ENCODE peak calls at places on chromosomes 13 and 19, in ten cellular contexts. One of them, this sample, is unnamed.

GRCh38 chr13:44148159-44148929 is 225.3 kb upstream of the SERP2 start:
- DNase-seq in gastrocnemius medialis: no peak
- DNase-seq in body of pancreas: no peak
- DNase-seq in neural progenitor cell: peak; percentile 22
- DNase-seq in tibial nerve: no peak
- DNase-seq in SK-N-SH: no peak
- DNase-seq in GM23338: no peak
- DNase-seq in thoracic aorta: no peak
- DNase-seq in sigmoid colon: no peak
- DNase-seq in effector memory CD4-positive, alpha-beta T cell: no peak
- DNase-seq in this sample: no peak

GRCh38 chr19:1864480-1865171 is 1.2 kb upstream of the KLF16 start:
- DNase-seq in gastrocnemius medialis: peak; percentile 53
- DNase-seq in body of pancreas: peak; percentile 69
- DNase-seq in neural progenitor cell: peak; percentile 91
- DNase-seq in tibial nerve: no peak
- DNase-seq in SK-N-SH: peak; percentile 90
- DNase-seq in GM23338: peak; percentile 90
- DNase-seq in thoracic aorta: no peak
- DNase-seq in sigmoid colon: peak; percentile 84
- DNase-seq in effector memory CD4-positive, alpha-beta T cell: peak; percentile 40
- DNase-seq in this sample: peak; percentile 82

GRCh38 chr13:107883561-107884175 is 331.7 kb downstream of the LIG4 start:
- DNase-seq in gastrocnemius medialis: no peak
- DNase-seq in body of pancreas: no peak
- DNase-seq in neural progenitor cell: no peak
- DNase-seq in tibial nerve: no peak
- DNase-seq in SK-N-SH: no peak
- DNase-seq in GM23338: no peak
- DNase-seq in thoracic aorta: no peak
- DNase-seq in sigmoid colon: no peak
- DNase-seq in effector memory CD4-positive, alpha-beta T cell: no peak
- DNase-seq in this sample: no peak

GRCh38 chr19:21751379-21751778 is 16.0 kb downstream of the ZNF100 start:
- DNase-seq in gastrocnemius medialis: no peak
- DNase-seq in body of pancreas: no peak
- DNase-seq in neural progenitor cell: no peak
- DNase-seq in tibial nerve: no peak
- DNase-seq in SK-N-SH: no peak
- DNase-seq in GM23338: no peak
- DNase-seq in thoracic aorta: no peak
- DNase-seq in sigmoid colon: no peak
- DNase-seq in effector memory CD4-positive, alpha-beta T cell: no peak
- DNase-seq in this sample: no peak

GRCh38 chr13:114167445-114167844 is 11.6 kb upstream of the CFAP97D2 start:
- DNase-seq in gastrocnemius medialis: no peak
- DNase-seq in body of pancreas: no peak
- DNase-seq in neural progenitor cell: no peak
- DNase-seq in tibial nerve: no peak
- DNase-seq in SK-N-SH: no peak
- DNase-seq in GM23338: no peak
- DNase-seq in thoracic aorta: no peak
- DNase-seq in sigmoid colon: no peak
- DNase-seq in effector memory CD4-positive, alpha-beta T cell: no peak
- DNase-seq in this sample: no peak

GRCh38 chr13:101181076-101181685 is 235.1 kb downstream of the NALCN start:
- DNase-seq in gastrocnemius medialis: no peak
- DNase-seq in body of pancreas: no peak
- DNase-seq in neural progenitor cell: no peak
- DNase-seq in tibial nerve: no peak
- DNase-seq in SK-N-SH: no peak
- DNase-seq in GM23338: no peak
- DNase-seq in thoracic aorta: no peak
- DNase-seq in sigmoid colon: no peak
- DNase-seq in effector memory CD4-positive, alpha-beta T cell: no peak
- DNase-seq in this sample: no peak

GRCh38 chr13:45108716-45109706 is 11.3 kb upstream of the GTF2F2 start:
- DNase-seq in gastrocnemius medialis: peak; percentile 39
- DNase-seq in body of pancreas: no peak
- DNase-seq in neural progenitor cell: no peak
- DNase-seq in tibial nerve: no peak
- DNase-seq in SK-N-SH: no peak
- DNase-seq in GM23338: peak; percentile 77
- DNase-seq in thoracic aorta: no peak
- DNase-seq in sigmoid colon: no peak
- DNase-seq in effector memory CD4-positive, alpha-beta T cell: no peak
- DNase-seq in this sample: no peak

GRCh38 chr19:39679056-39679790 is 23.5 kb downstream of the LGALS16 start:
- DNase-seq in gastrocnemius medialis: peak; percentile 75
- DNase-seq in body of pancreas: no peak
- DNase-seq in neural progenitor cell: no peak
- DNase-seq in tibial nerve: no peak
- DNase-seq in SK-N-SH: no peak
- DNase-seq in GM23338: no peak
- DNase-seq in thoracic aorta: no peak
- DNase-seq in sigmoid colon: no peak
- DNase-seq in effector memory CD4-positive, alpha-beta T cell: no peak
- DNase-seq in this sample: no peak

GRCh38 chr19:42071247-42071646 is 1.2 kb upstream of the GRIK5 start:
- DNase-seq in gastrocnemius medialis: no peak
- DNase-seq in body of pancreas: no peak
- DNase-seq in neural progenitor cell: no peak
- DNase-seq in tibial nerve: no peak
- DNase-seq in SK-N-SH: no peak
- DNase-seq in GM23338: no peak
- DNase-seq in thoracic aorta: no peak
- DNase-seq in sigmoid colon: no peak
- DNase-seq in effector memory CD4-positive, alpha-beta T cell: no peak
- DNase-seq in this sample: no peak

GRCh38 chr13:95317037-95317989 is 16.1 kb upstream of the ABCC4 start:
- DNase-seq in gastrocnemius medialis: peak; percentile 30
- DNase-seq in body of pancreas: no peak
- DNase-seq in neural progenitor cell: no peak
- DNase-seq in tibial nerve: no peak
- DNase-seq in SK-N-SH: no peak
- DNase-seq in GM23338: no peak
- DNase-seq in thoracic aorta: no peak
- DNase-seq in sigmoid colon: no peak
- DNase-seq in effector memory CD4-positive, alpha-beta T cell: no peak
- DNase-seq in this sample: no peak

GRCh38 chr13:64071352-64071751 is 2655.7 kb upstream of the PCDH20 start:
- DNase-seq in gastrocnemius medialis: no peak
- DNase-seq in body of pancreas: no peak
- DNase-seq in neural progenitor cell: no peak
- DNase-seq in tibial nerve: no peak
- DNase-seq in SK-N-SH: no peak
- DNase-seq in GM23338: no peak
- DNase-seq in thoracic aorta: no peak
- DNase-seq in sigmoid colon: no peak
- DNase-seq in effector memory CD4-positive, alpha-beta T cell: no peak
- DNase-seq in this sample: no peak

GRCh38 chr19:18101268-18101667 is 3.7 kb downstream of the MAST3 start:
- DNase-seq in gastrocnemius medialis: no peak
- DNase-seq in body of pancreas: no peak
- DNase-seq in neural progenitor cell: no peak
- DNase-seq in tibial nerve: no peak
- DNase-seq in SK-N-SH: no peak
- DNase-seq in GM23338: no peak
- DNase-seq in thoracic aorta: no peak
- DNase-seq in sigmoid colon: no peak
- DNase-seq in effector memory CD4-positive, alpha-beta T cell: no peak
- DNase-seq in this sample: no peak

GRCh38 chr19:18098891-18099622 is 1.5 kb downstream of the MAST3 start:
- DNase-seq in gastrocnemius medialis: no peak
- DNase-seq in body of pancreas: no peak
- DNase-seq in neural progenitor cell: peak; percentile 50
- DNase-seq in tibial nerve: no peak
- DNase-seq in SK-N-SH: no peak
- DNase-seq in GM23338: peak; percentile 58
- DNase-seq in thoracic aorta: no peak
- DNase-seq in sigmoid colon: no peak
- DNase-seq in effector memory CD4-positive, alpha-beta T cell: no peak
- DNase-seq in this sample: no peak

GRCh38 chr19:18102916-18103542 is 5.5 kb downstream of the MAST3 start:
- DNase-seq in gastrocnemius medialis: no peak
- DNase-seq in body of pancreas: no peak
- DNase-seq in neural progenitor cell: no peak
- DNase-seq in tibial nerve: no peak
- DNase-seq in SK-N-SH: no peak
- DNase-seq in GM23338: no peak
- DNase-seq in thoracic aorta: no peak
- DNase-seq in sigmoid colon: no peak
- DNase-seq in effector memory CD4-positive, alpha-beta T cell: no peak
- DNase-seq in this sample: no peak

GRCh38 chr19:18099623-18099995 is 2.0 kb downstream of the MAST3 start:
- DNase-seq in gastrocnemius medialis: no peak
- DNase-seq in body of pancreas: no peak
- DNase-seq in neural progenitor cell: no peak
- DNase-seq in tibial nerve: no peak
- DNase-seq in SK-N-SH: no peak
- DNase-seq in GM23338: no peak
- DNase-seq in thoracic aorta: no peak
- DNase-seq in sigmoid colon: no peak
- DNase-seq in effector memory CD4-positive, alpha-beta T cell: no peak
- DNase-seq in this sample: no peak

GRCh38 chr19:18100710-18101109 is 3.1 kb downstream of the MAST3 start:
- DNase-seq in gastrocnemius medialis: no peak
- DNase-seq in body of pancreas: no peak
- DNase-seq in neural progenitor cell: peak; percentile 91
- DNase-seq in tibial nerve: no peak
- DNase-seq in SK-N-SH: no peak
- DNase-seq in GM23338: peak; percentile 93
- DNase-seq in thoracic aorta: no peak
- DNase-seq in sigmoid colon: no peak
- DNase-seq in effector memory CD4-positive, alpha-beta T cell: no peak
- DNase-seq in this sample: no peak
- H3K4me1 ChIP-seq in gastrocnemius medialis: peaks cover 6% of the 10 kb centered on the region
- H3K4me1 ChIP-seq in body of pancreas: peaks cover 33% of the 10 kb centered on the region
- H3K4me1 ChIP-seq in neural progenitor cell: peaks cover 13% of the 10 kb centered on the region
- H3K4me1 ChIP-seq in tibial nerve: peaks cover 19% of the 10 kb centered on the region
- H3K4me1 ChIP-seq in SK-N-SH: peaks cover 4% of the 10 kb centered on the region
- H3K4me1 ChIP-seq in GM23338: peaks cover 11% of the 10 kb centered on the region
- H3K4me1 ChIP-seq in thoracic aorta: peaks cover 21% of the 10 kb centered on the region
- H3K4me1 ChIP-seq in sigmoid colon: peaks cover 25% of the 10 kb centered on the region
- H3K4me1 ChIP-seq in effector memory CD4-positive, alpha-beta T cell: peaks cover 29% of the 10 kb centered on the region
- H3K4me1 ChIP-seq in this sample: no peaks in the 10 kb centered on the region

GRCh38 chr13:20546559-20546958 is 20.4 kb upstream of the IFT88 start:
- DNase-seq in gastrocnemius medialis: no peak
- DNase-seq in body of pancreas: no peak
- DNase-seq in neural progenitor cell: no peak
- DNase-seq in tibial nerve: no peak
- DNase-seq in SK-N-SH: no peak
- DNase-seq in GM23338: no peak
- DNase-seq in thoracic aorta: no peak
- DNase-seq in sigmoid colon: no peak
- DNase-seq in effector memory CD4-positive, alpha-beta T cell: no peak
- DNase-seq in this sample: no peak
- H3K27ac ChIP-seq in gastrocnemius medialis: no peak overlapping the region
- H3K27ac ChIP-seq in body of pancreas: no peak overlapping the region
- H3K27ac ChIP-seq in neural progenitor cell: no peak overlapping the region
- H3K27ac ChIP-seq in tibial nerve: no peak overlapping the region
- H3K27ac ChIP-seq in SK-N-SH: no peak overlapping the region
- H3K27ac ChIP-seq in GM23338: no peak overlapping the region
- H3K27ac ChIP-seq in thoracic aorta: no peak overlapping the region
- H3K27ac ChIP-seq in sigmoid colon: no peak overlapping the region
- H3K27ac ChIP-seq in effector memory CD4-positive, alpha-beta T cell: no peak overlapping the region
- H3K27ac ChIP-seq in this sample: no peak overlapping the region

GRCh38 chr19:5077209-5077515 is 108.2 kb downstream of the KDM4B start:
- DNase-seq in gastrocnemius medialis: no peak
- DNase-seq in body of pancreas: no peak
- DNase-seq in neural progenitor cell: no peak
- DNase-seq in tibial nerve: no peak
- DNase-seq in SK-N-SH: no peak
- DNase-seq in GM23338: no peak
- DNase-seq in thoracic aorta: no peak
- DNase-seq in sigmoid colon: no peak
- DNase-seq in effector memory CD4-positive, alpha-beta T cell: no peak
- DNase-seq in this sample: no peak
- H3K4me1 ChIP-seq in gastrocnemius medialis: peaks cover 8% of the 10 kb centered on the region
- H3K4me1 ChIP-seq in body of pancreas: peaks cover 26% of the 10 kb centered on the region
- H3K4me1 ChIP-seq in neural progenitor cell: no peaks in the 10 kb centered on the region
- H3K4me1 ChIP-seq in tibial nerve: no peaks in the 10 kb centered on the region
- H3K4me1 ChIP-seq in SK-N-SH: peaks cover 3% of the 10 kb centered on the region
- H3K4me1 ChIP-seq in GM23338: peaks cover 18% of the 10 kb centered on the region
- H3K4me1 ChIP-seq in thoracic aorta: no peaks in the 10 kb centered on the region
- H3K4me1 ChIP-seq in sigmoid colon: no peaks in the 10 kb centered on the region
- H3K4me1 ChIP-seq in effector memory CD4-positive, alpha-beta T cell: no peaks in the 10 kb centered on the region
- H3K4me1 ChIP-seq in this sample: peaks cover 9% of the 10 kb centered on the region

GRCh38 chr19:55067869-55068268 is 4.9 kb upstream of the RDH13 start:
- DNase-seq in gastrocnemius medialis: no peak
- DNase-seq in body of pancreas: no peak
- DNase-seq in neural progenitor cell: no peak
- DNase-seq in tibial nerve: no peak
- DNase-seq in SK-N-SH: no peak
- DNase-seq in GM23338: no peak
- DNase-seq in thoracic aorta: no peak
- DNase-seq in sigmoid colon: no peak
- DNase-seq in effector memory CD4-positive, alpha-beta T cell: no peak
- DNase-seq in this sample: no peak

GRCh38 chr19:55070755-55071502 is 4.7 kb upstream of the EPS8L1 start:
- DNase-seq in gastrocnemius medialis: no peak
- DNase-seq in body of pancreas: peak; percentile 51
- DNase-seq in neural progenitor cell: no peak
- DNase-seq in tibial nerve: no peak
- DNase-seq in SK-N-SH: no peak
- DNase-seq in GM23338: no peak
- DNase-seq in thoracic aorta: no peak
- DNase-seq in sigmoid colon: no peak
- DNase-seq in effector memory CD4-positive, alpha-beta T cell: no peak
- DNase-seq in this sample: no peak

GRCh38 chr19:55069137-55069858 is 6.3 kb upstream of the RDH13 start:
- DNase-seq in gastrocnemius medialis: no peak
- DNase-seq in body of pancreas: peak; percentile 60
- DNase-seq in neural progenitor cell: peak; percentile 61
- DNase-seq in tibial nerve: no peak
- DNase-seq in SK-N-SH: peak; percentile 66
- DNase-seq in GM23338: peak; percentile 81
- DNase-seq in thoracic aorta: no peak
- DNase-seq in sigmoid colon: no peak
- DNase-seq in effector memory CD4-positive, alpha-beta T cell: no peak
- DNase-seq in this sample: peak; percentile 44

GRCh38 chr19:55068803-55069136 is 5.8 kb upstream of the RDH13 start:
- DNase-seq in gastrocnemius medialis: no peak
- DNase-seq in body of pancreas: no peak
- DNase-seq in neural progenitor cell: no peak
- DNase-seq in tibial nerve: no peak
- DNase-seq in SK-N-SH: no peak
- DNase-seq in GM23338: no peak
- DNase-seq in thoracic aorta: no peak
- DNase-seq in sigmoid colon: no peak
- DNase-seq in effector memory CD4-positive, alpha-beta T cell: no peak
- DNase-seq in this sample: no peak

DNA sequence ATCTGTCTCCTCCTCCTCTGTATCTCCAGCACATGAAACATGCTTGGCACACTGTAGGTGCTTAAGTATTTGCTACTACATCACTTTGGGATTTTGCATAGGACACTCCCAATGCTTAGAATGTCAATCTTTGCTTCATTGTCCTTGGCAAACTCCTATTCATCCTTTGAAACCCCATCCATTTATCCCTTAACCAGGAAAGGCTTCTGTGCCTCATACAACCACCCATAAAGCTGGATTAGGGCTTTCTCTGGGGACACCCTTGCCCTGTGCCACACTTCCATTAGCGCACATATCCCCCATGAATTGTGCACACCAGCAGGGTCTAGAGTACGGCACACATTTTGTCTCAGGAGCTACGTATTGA is 5.8 kb upstream of the EPS8L1 start:
- DNase-seq in gastrocnemius medialis: no peak
- DNase-seq in body of pancreas: no peak
- DNase-seq in neural progenitor cell: no peak
- DNase-seq in tibial nerve: no peak
- DNase-seq in SK-N-SH: no peak
- DNase-seq in GM23338: no peak
- DNase-seq in thoracic aorta: no peak
- DNase-seq in sigmoid colon: no peak
- DNase-seq in effector memory CD4-positive, alpha-beta T cell: no peak
- DNase-seq in this sample: no peak
- H3K27ac ChIP-seq in gastrocnemius medialis: no peak overlapping the region
- H3K27ac ChIP-seq in body of pancreas: peak overlapping the region; percentile 77
- H3K27ac ChIP-seq in neural progenitor cell: no peak overlapping the region
- H3K27ac ChIP-seq in tibial nerve: no peak overlapping the region
- H3K27ac ChIP-seq in SK-N-SH: no peak overlapping the region
- H3K27ac ChIP-seq in GM23338: no peak overlapping the region
- H3K27ac ChIP-seq in thoracic aorta: no peak overlapping the region
- H3K27ac ChIP-seq in sigmoid colon: no peak overlapping the region
- H3K27ac ChIP-seq in effector memory CD4-positive, alpha-beta T cell: no peak overlapping the region
- H3K27ac ChIP-seq in this sample: peak overlapping the region; percentile 31

This sample was measured in heart right ventricle.